ENCODE peak calls at places on chromosomes 4 and X, in four cellular contexts. One of them, this sample, is unnamed.

GRCh38 chrX:151505796-151506195 is 57.7 kb upstream of the PASD1 start:
- DNase-seq in tibial nerve: no peak
- DNase-seq in lower leg skin: no peak
- DNase-seq in mammary epithelial cell: peak; percentile 21
- DNase-seq in this sample: no peak

GRCh38 chrX:119398974-119399771 is at the start of gene SLC25A43:
- DNase-seq in mammary epithelial cell: peak; percentile 11
- DNase-seq in lower leg skin: peak; percentile 88
- DNase-seq in tibial nerve: peak; percentile 13
- DNase-seq in this sample: no peak

GRCh38 chr4:53863731-53864130 is 200.7 kb downstream of the CHIC2 start:
- DNase-seq in lower leg skin: no peak
- DNase-seq in mammary epithelial cell: no peak
- DNase-seq in tibial nerve: no peak
- DNase-seq in this sample: no peak

GRCh38 chr4:118325443-118325842 is 27.4 kb downstream of the PRSS12 start:
- DNase-seq in tibial nerve: no peak
- DNase-seq in mammary epithelial cell: no peak
- DNase-seq in lower leg skin: no peak
- DNase-seq in this sample: no peak

GRCh38 chrX:15564981-15565579 is 35.7 kb downstream of the ACE2 start:
- DNase-seq in lower leg skin: peak; percentile 88
- DNase-seq in mammary epithelial cell: peak; percentile 80
- DNase-seq in tibial nerve: peak; percentile 18
- DNase-seq in this sample: no peak

GRCh38 chrX:4547218-4547836 is 833.9 kb upstream of the PRKX start:
- DNase-seq in mammary epithelial cell: peak; percentile 23
- DNase-seq in tibial nerve: peak; percentile 12
- DNase-seq in lower leg skin: no peak
- DNase-seq in this sample: no peak

GRCh38 chr4:13543648-13544555 is at the start of gene NKX3-2:
- DNase-seq in lower leg skin: no peak
- DNase-seq in tibial nerve: no peak
- DNase-seq in mammary epithelial cell: peak; percentile 45
- DNase-seq in this sample: no peak

GRCh38 chr4:113872426-113873260 is 106.8 kb downstream of the ARSJ start:
- DNase-seq in lower leg skin: no peak
- DNase-seq in tibial nerve: no peak
- DNase-seq in mammary epithelial cell: no peak
- DNase-seq in this sample: no peak

GRCh38 chr4:3869661-3870566 is 103.7 kb downstream of the ADRA2C start:
- DNase-seq in lower leg skin: no peak
- DNase-seq in mammary epithelial cell: no peak
- DNase-seq in tibial nerve: peak; percentile 4
- DNase-seq in this sample: no peak

GRCh38 chr4:55637272-55637820 is 1.2 kb upstream of the NMU start:
- DNase-seq in tibial nerve: no peak
- DNase-seq in mammary epithelial cell: no peak
- DNase-seq in lower leg skin: no peak
- DNase-seq in this sample: no peak

GRCh38 chrX:134623293-134624045 is 34.8 kb downstream of the PLAC1 start:
- DNase-seq in mammary epithelial cell: no peak
- DNase-seq in tibial nerve: no peak
- DNase-seq in lower leg skin: no peak
- DNase-seq in this sample: no peak

GRCh38 chr4:4379540-4380087 is 7.3 kb upstream of the NSG1 start:
- DNase-seq in lower leg skin: no peak
- DNase-seq in mammary epithelial cell: no peak
- DNase-seq in tibial nerve: no peak
- DNase-seq in this sample: no peak

GRCh38 chr4:66750273-66750672 is 795.0 kb downstream of the CENPC start:
- DNase-seq in mammary epithelial cell: no peak
- DNase-seq in lower leg skin: no peak
- DNase-seq in tibial nerve: no peak
- DNase-seq in this sample: no peak

GRCh38 chr4:169640261-169640880 is 20.0 kb downstream of the CLCN3 start:
- DNase-seq in mammary epithelial cell: no peak
- DNase-seq in tibial nerve: no peak
- DNase-seq in lower leg skin: no peak
- DNase-seq in this sample: no peak

GRCh38 chr4:88177981-88178632 is 19.7 kb upstream of the ABCG2 start:
- DNase-seq in tibial nerve: no peak
- DNase-seq in mammary epithelial cell: peak; percentile 86
- DNase-seq in lower leg skin: no peak
- DNase-seq in this sample: no peak

GRCh38 chr4:3036131-3036952 is 38.0 kb downstream of the HTT-AS start:
- DNase-seq in mammary epithelial cell: no peak
- DNase-seq in tibial nerve: no peak
- DNase-seq in lower leg skin: no peak
- DNase-seq in this sample: no peak

GRCh38 chr4:184295206-184295605 is 77.5 kb upstream of the ENPP6 start:
- DNase-seq in lower leg skin: no peak
- DNase-seq in tibial nerve: no peak
- DNase-seq in mammary epithelial cell: no peak
- DNase-seq in this sample: no peak

GRCh38 chrX:26918633-26919032 is 544.5 kb downstream of the PPP4R3C start:
- DNase-seq in mammary epithelial cell: peak; percentile 9
- DNase-seq in lower leg skin: no peak
- DNase-seq in tibial nerve: no peak
- DNase-seq in this sample: no peak

GRCh38 chr4:726235-726787 is 20.7 kb downstream of the PCGF3 start:
- DNase-seq in tibial nerve: no peak
- DNase-seq in lower leg skin: no peak
- DNase-seq in mammary epithelial cell: no peak
- DNase-seq in this sample: no peak

GRCh38 chr4:70913947-70914445 is 11.8 kb downstream of the MOB1B start:
- DNase-seq in mammary epithelial cell: no peak
- DNase-seq in tibial nerve: no peak
- DNase-seq in lower leg skin: no peak
- DNase-seq in this sample: no peak
- TF ChIP-seq CTCF in mammary epithelial cell: no peak
- TF ChIP-seq CTCF in tibial nerve: no peak
- TF ChIP-seq CTCF in lower leg skin: no peak
- TF ChIP-seq CTCF in this sample: no peak

GRCh38 chrX:40573763-40574162 is 7.0 kb upstream of the ATP6AP2 start:
- DNase-seq in lower leg skin: no peak
- DNase-seq in mammary epithelial cell: peak; percentile 14
- DNase-seq in tibial nerve: no peak
- DNase-seq in this sample: no peak
- TF ChIP-seq CTCF in lower leg skin: no peak
- TF ChIP-seq CTCF in mammary epithelial cell: peak; percentile 84
- TF ChIP-seq CTCF in tibial nerve: peak; percentile 23
- TF ChIP-seq CTCF in this sample: no peak

GRCh38 chr4:130808492-130808891 is 1712.5 kb downstream of the C4orf33 start:
- DNase-seq in lower leg skin: no peak
- DNase-seq in tibial nerve: no peak
- DNase-seq in mammary epithelial cell: peak; percentile 24
- DNase-seq in this sample: no peak
- TF ChIP-seq CTCF in lower leg skin: no peak
- TF ChIP-seq CTCF in tibial nerve: no peak
- TF ChIP-seq CTCF in mammary epithelial cell: peak; percentile 78
- TF ChIP-seq CTCF in this sample: no peak

GRCh38 chr4:156111706-156112105 is 158.0 kb upstream of the CTSO start:
- DNase-seq in tibial nerve: no peak
- DNase-seq in mammary epithelial cell: no peak
- DNase-seq in lower leg skin: no peak
- DNase-seq in this sample: no peak

GRCh38 chr4:156118821-156119220 is 165.2 kb upstream of the CTSO start:
- DNase-seq in tibial nerve: no peak
- DNase-seq in mammary epithelial cell: no peak
- DNase-seq in lower leg skin: no peak
- DNase-seq in this sample: no peak

GRCh38 chr4:156109943-156110925 is 156.6 kb upstream of the CTSO start:
- DNase-seq in mammary epithelial cell: peak; percentile 83
- DNase-seq in lower leg skin: no peak
- DNase-seq in tibial nerve: no peak
- DNase-seq in this sample: no peak

DNA sequence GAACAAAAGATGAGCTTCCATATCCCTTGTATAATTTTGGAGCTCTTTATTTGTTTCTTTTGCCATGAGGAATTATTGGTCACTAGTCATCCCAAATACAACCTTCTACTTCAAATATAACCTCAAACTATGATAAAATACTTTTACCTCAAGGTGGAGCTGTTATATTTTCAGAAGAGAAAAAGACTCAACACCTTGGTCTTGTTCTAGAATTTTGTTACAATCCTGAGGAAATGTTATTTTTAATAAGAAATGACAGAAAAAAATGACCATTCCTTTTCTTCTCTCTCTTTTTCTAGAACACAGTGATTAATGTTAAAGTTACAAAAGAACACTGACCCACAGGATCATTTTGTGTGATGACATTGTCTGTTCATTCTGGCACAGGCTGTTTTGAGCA is 159.5 kb upstream of the CTSO start:
- DNase-seq in mammary epithelial cell: peak; percentile 4
- DNase-seq in lower leg skin: no peak
- DNase-seq in tibial nerve: no peak
- DNase-seq in this sample: no peak
- TF ChIP-seq CTCF in mammary epithelial cell: peak; percentile 16
- TF ChIP-seq CTCF in lower leg skin: no peak
- TF ChIP-seq CTCF in tibial nerve: no peak
- TF ChIP-seq CTCF in this sample: no peak

GRCh38 chr4:152398060-152398459 is 137.8 kb downstream of the FBXW7 start:
- DNase-seq in mammary epithelial cell: no peak
- DNase-seq in tibial nerve: no peak
- DNase-seq in lower leg skin: no peak
- DNase-seq in this sample: no peak
- TF ChIP-seq CTCF in mammary epithelial cell: peak; percentile 33
- TF ChIP-seq CTCF in tibial nerve: peak; percentile 25
- TF ChIP-seq CTCF in lower leg skin: no peak
- TF ChIP-seq CTCF in this sample: no peak

GRCh38 chrX:723781-724180 is 93.2 kb downstream of the SHOX start:
- DNase-seq in lower leg skin: no peak
- DNase-seq in tibial nerve: no peak
- DNase-seq in mammary epithelial cell: no peak
- DNase-seq in this sample: no peak

GRCh38 chrX:729583-730409 is 99.2 kb downstream of the SHOX start:
- DNase-seq in mammary epithelial cell: no peak
- DNase-seq in lower leg skin: peak; percentile 58
- DNase-seq in tibial nerve: no peak
- DNase-seq in this sample: no peak

GRCh38 chrX:724256-724655 is 93.7 kb downstream of the SHOX start:
- DNase-seq in lower leg skin: no peak
- DNase-seq in tibial nerve: no peak
- DNase-seq in mammary epithelial cell: no peak
- DNase-seq in this sample: no peak

DNA sequence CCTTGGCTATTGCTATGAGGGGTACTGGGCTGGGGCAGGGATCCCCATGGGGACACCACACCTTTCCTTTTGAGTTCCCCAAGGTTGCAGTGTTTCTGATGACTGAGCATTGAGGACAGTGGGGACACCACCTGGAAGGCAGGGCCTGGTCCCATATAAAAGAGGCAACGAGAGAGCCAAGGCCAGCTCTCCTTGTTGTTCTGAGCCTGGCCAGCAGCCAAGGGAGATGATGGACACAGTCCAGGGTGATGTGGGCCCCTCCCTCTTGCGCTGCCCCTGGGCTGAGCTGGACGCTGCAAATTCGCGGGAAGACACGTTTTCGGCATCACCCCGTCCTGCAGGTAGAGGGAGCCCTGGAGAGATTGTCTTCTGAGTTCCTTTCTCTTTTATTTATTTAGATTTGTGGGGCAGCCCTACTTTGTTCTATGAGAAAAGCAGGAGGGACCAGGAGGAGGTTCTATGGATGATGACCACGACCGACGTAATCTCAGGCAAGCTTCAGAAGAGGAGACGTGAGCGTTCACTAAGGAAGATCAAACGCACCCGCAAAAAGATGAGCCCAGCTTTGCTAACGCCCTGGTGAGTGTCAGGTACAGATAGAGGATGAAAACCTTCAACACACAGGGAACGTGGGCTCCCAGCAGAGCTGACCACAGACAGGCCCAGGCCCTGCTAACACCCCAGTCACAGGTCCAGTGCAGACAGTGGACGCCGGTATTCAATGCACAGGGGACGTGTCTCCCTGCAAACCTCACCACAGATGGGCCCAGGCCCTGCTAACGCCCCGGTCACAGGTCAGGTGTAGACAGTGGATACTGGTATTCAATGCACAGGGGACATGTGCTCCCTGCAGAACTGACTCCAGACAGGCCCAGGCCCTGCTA is 97.4 kb downstream of the SHOX start:
- DNase-seq in tibial nerve: no peak
- DNase-seq in mammary epithelial cell: no peak
- DNase-seq in lower leg skin: no peak
- DNase-seq in this sample: no peak
- TF ChIP-seq CTCF in tibial nerve: no peak
- TF ChIP-seq CTCF in mammary epithelial cell: peak; percentile 10
- TF ChIP-seq CTCF in lower leg skin: no peak
- TF ChIP-seq CTCF in this sample: no peak

GRCh38 chr4:144580421-144580820 is 65.5 kb upstream of the HHIP start:
- DNase-seq in lower leg skin: no peak
- DNase-seq in mammary epithelial cell: no peak
- DNase-seq in tibial nerve: no peak
- DNase-seq in this sample: no peak

GRCh38 chr4:144583658-144584057 is 62.3 kb upstream of the HHIP start:
- DNase-seq in mammary epithelial cell: peak; percentile 72
- DNase-seq in lower leg skin: no peak
- DNase-seq in tibial nerve: no peak
- DNase-seq in this sample: no peak

GRCh38 chr4:144582975-144583374 is 63.0 kb upstream of the HHIP start:
- DNase-seq in mammary epithelial cell: no peak
- DNase-seq in lower leg skin: no peak
- DNase-seq in tibial nerve: no peak
- DNase-seq in this sample: no peak

GRCh38 chr4:144582105-144582850 is 63.7 kb upstream of the HHIP start:
- DNase-seq in tibial nerve: no peak
- DNase-seq in lower leg skin: no peak
- DNase-seq in mammary epithelial cell: peak; percentile 69
- DNase-seq in this sample: no peak

DNA sequence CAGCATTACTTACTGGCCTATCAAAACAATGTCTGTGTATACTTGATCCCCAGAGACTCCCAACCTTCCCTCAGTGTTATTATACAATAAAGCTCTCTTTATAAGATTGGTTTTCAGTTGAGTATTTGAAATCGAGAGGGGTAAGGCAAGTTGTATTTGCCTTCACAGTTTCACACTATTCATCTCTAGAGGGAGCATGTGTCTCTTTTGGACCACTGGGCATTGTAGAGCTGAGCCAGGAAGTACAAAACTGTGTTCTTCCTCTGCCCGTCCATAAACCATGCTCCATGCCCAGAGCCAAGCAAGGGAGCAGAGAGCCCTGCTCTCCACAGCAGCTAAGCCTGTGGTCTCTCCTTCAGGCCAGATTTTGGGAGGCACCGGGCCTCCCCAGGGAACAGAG is 61.5 kb upstream of the HHIP start:
- DNase-seq in tibial nerve: no peak
- DNase-seq in lower leg skin: no peak
- DNase-seq in mammary epithelial cell: no peak
- DNase-seq in this sample: no peak
- TF ChIP-seq CTCF in tibial nerve: no peak
- TF ChIP-seq CTCF in lower leg skin: no peak
- TF ChIP-seq CTCF in mammary epithelial cell: no peak
- TF ChIP-seq CTCF in this sample: no peak